ENCODE peak calls at places on chromosome 7, in four cellular contexts. B, U, D and N are unnamed samples.

GRCh38 chr7:143171697-143172096 is 11.5 kb upstream of the TAS2R39 start:
- DNase-seq in D (no peak), U (no peak), B (no peak), N (no peak)

GRCh38 chr7:85688712-85689111 is 501.9 kb upstream of the SEMA3D start:
- DNase-seq in B (no peak), D (no peak), U (no peak), N (no peak)

GRCh38 chr7:23594879-23595604 is 2.1 kb upstream of the CCDC126 start:
- DNase-seq in D (no peak), B (no peak), U (peak), N (peak)

GRCh38 chr7:43914795-43915194 is 8.4 kb upstream of the URGCP start:
- DNase-seq in D (no peak), U (no peak), B (no peak), N (no peak)

GRCh38 chr7:44639701-44640321 is 33.4 kb downstream of the OGDH start:
- DNase-seq in U (no peak), D (peak), B (no peak), N (no peak)

GRCh38 chr7:749121-749520 is 22.0 kb upstream of the PRKAR1B start:
- DNase-seq in B (peak), D (no peak), U (no peak), N (no peak)

GRCh38 chr7:31458203-31458602 is 55.7 kb upstream of the ITPRID1 start:
- DNase-seq in U (no peak), B (no peak), D (no peak), N (no peak)

GRCh38 chr7:17183630-17184328 is 114.7 kb upstream of the AHR start:
- DNase-seq in B (no peak), U (no peak), D (no peak), N (no peak)

GRCh38 chr7:33108591-33108930 is 643 bp downstream of the RP9 start:
- DNase-seq in U (peak), B (no peak), D (no peak), N (peak)

GRCh38 chr7:33109758-33110238 is 594 bp upstream of the RP9 start:
- DNase-seq in B (no peak), D (no peak), U (no peak), N (no peak)

GRCh38 chr7:33108931-33109757 is at the start of gene RP9:
- DNase-seq in D (peak), B (peak), U (peak), N (peak)

GRCh38 chr7:33111614-33112013 is 2.4 kb upstream of the RP9 start:
- DNase-seq in D (no peak), U (no peak), B (no peak), N (no peak)

GRCh38 chr7:33107136-33108066 is 1.8 kb downstream of the RP9 start:
- DNase-seq in D (no peak), B (peak), U (peak), N (peak)
- TF ChIP-seq CTCF in D (no peak), B (peak), U (peak), N (peak)

GRCh38 chr7:27740449-27741086 is 606 bp downstream of the TAX1BP1 start:
- DNase-seq in D (peak), B (peak), U (peak), N (peak)
- TF ChIP-seq CTCF in D (no peak), B (no peak), U (no peak), N (no peak)

DNA sequence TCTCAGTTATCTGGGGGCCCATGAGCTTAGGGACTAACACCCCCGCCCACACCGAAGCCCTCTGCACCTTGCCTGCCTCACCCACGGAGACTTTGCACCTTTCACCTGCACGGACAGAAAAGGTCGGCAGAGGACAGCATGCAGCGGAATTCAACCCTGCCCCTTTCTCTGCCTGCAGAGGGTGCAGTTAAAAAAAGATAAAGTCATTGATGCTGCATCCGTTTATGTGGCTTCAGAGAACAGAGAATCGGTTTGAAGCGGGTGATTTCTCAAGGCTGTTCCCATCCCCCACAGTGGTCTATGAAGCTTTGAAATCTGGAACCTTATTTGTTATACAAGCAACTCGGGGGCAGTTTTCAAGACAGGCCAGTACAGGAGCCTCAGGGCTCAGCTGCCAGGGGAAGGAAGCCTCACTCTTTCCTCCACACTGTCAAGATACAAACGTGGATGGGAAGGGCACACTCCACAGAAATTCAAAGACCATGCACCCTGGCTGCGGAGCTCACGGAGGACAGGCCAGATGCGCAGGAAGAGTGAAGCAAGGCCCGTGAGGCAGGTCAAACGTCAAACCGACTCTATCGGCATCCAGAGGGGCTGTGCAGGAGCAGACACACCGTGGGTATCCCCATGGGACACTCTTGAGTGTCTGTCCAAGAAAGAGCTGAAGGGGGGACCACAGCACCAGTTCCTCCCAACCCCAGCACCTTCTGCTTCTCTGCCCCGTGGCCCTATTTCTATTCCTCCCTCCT is 66.3 kb downstream of the INSIG1 start:
- DNase-seq in D (no peak), U (peak), B (peak), N (no peak)
- TF ChIP-seq CTCF in D (no peak), U (peak), B (no peak), N (peak)

DNA sequence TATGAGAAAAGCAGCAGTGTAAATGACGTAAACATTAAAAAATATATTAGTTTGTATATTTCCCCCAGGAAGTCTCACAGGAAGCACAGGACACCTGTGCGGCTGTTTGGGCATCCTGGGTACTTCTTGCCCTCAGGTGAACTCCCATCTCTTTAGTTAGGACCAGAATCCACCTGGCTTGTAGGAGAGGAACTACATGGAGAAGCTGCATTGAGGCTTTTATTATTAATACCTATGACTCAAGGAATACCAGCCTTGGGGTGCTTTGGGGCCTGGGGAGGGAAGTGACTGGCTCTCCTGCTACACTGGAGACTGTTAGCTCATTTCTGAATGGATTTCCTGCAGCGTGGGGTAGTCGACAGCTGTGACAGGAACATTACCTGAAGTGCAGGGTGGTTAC is 40.0 kb upstream of the GSDME start:
- DNase-seq in U (no peak), D (no peak), B (no peak), N (no peak)
- TF ChIP-seq CTCF in U (no peak), D (no peak), B (no peak), N (no peak)